ENCODE peak calls at places on chromosome 16, in five cellular contexts. M, G, A, B and R are unnamed samples.

GRCh38 chr16:70437017-70437581 is 1.8 kb downstream of the ST3GAL2 start:
- DNase-seq in M (no peak), G (peak), A (peak), B (peak), R (peak)

GRCh38 chr16:583815-584591 is 5.9 kb upstream of the RAB40C start:
- DNase-seq in M (no peak), G (no peak), A (peak), B (no peak), R (peak)

GRCh38 chr16:84198401-84198800 is 7.4 kb downstream of the ADAD2 start:
- DNase-seq in M (no peak), G (no peak), A (no peak), B (no peak), R (no peak)

GRCh38 chr16:49523435-49524159 is 150.0 kb downstream of the C16orf78 start:
- DNase-seq in M (no peak), G (no peak), A (no peak), B (no peak), R (no peak)

GRCh38 chr16:56864910-56865309 is at the start of gene SLC12A3:
- DNase-seq in M (no peak), G (no peak), A (no peak), B (no peak), R (no peak)

GRCh38 chr16:50771366-50771765 is 29.5 kb downstream of the CYLD start:
- DNase-seq in M (no peak), G (no peak), A (no peak), B (no peak), R (no peak)

GRCh38 chr16:24670623-24671454 is 58.6 kb upstream of the TNRC6A start:
- DNase-seq in M (no peak), G (no peak), A (peak), B (no peak), R (peak)

GRCh38 chr16:28090646-28091377 is 27.3 kb upstream of the GSG1L start:
- DNase-seq in M (no peak), G (no peak), A (peak), B (peak), R (peak)

GRCh38 chr16:82657239-82657638 is 30.5 kb downstream of the CDH13 start:
- DNase-seq in M (no peak), G (no peak), A (no peak), B (no peak), R (no peak)

GRCh38 chr16:3088925-3089716 is 10.0 kb downstream of the ZSCAN10 start:
- DNase-seq in M (no peak), G (no peak), A (no peak), B (no peak), R (no peak)

GRCh38 chr16:22206847-22207714 is 1.0 kb downstream of the EEF2K start:
- DNase-seq in M (peak), G (no peak), A (peak), B (peak), R (peak)

DNA sequence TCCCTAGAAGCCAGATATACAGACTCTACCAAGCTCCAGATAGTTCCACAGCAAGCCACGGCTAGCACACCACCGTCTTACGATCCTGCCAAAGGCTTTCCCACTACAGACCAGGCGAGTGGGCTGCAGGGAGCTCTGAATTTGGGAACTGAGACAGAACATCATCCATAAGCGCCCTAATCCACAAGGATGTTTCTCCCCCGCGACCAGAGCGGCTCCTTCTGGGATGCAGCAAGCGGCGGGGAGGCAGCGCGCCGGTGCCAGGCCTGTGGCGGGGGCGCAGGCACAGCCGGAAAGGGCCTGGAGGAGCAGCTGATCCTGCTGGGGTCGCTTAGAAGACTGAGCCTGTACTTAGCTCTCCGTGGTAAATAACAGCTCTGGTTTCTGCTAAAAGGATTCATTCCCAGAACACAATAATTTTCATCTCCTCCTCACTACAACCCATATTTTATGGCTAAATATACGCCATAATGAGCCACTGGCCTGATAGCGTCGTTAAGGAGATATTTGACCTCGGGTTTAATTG is 16.2 kb upstream of the FOXF1 start:
- DNase-seq in M (no peak), G (no peak), A (no peak), B (no peak), R (peak)
- TF ChIP-seq CREB1 in M (no peak), G (no peak), A (no peak), B (no peak), R (no peak)

GRCh38 chr16:81608515-81609209 is 164.1 kb downstream of the CMIP start:
- DNase-seq in M (no peak), G (no peak), A (no peak), B (no peak), R (no peak)
- TF ChIP-seq CREB1 in M (peak), G (no peak), A (no peak), B (no peak), R (no peak)

GRCh38 chr16:29290631-29291247 is 115.8 kb downstream of the NPIPB11 start:
- DNase-seq in M (peak), G (peak), A (peak), B (peak), R (peak)
- TF ChIP-seq CREB1 in M (no peak), G (no peak), A (no peak), B (peak), R (no peak)

GRCh38 chr16:78281115-78281514 is 181.7 kb downstream of the WWOX start:
- DNase-seq in M (no peak), G (no peak), A (no peak), B (no peak), R (no peak)

GRCh38 chr16:78275420-78275819 is 176.0 kb downstream of the WWOX start:
- DNase-seq in M (no peak), G (no peak), A (peak), B (no peak), R (no peak)

GRCh38 chr16:78278047-78278446 is 178.6 kb downstream of the WWOX start:
- DNase-seq in M (no peak), G (no peak), A (no peak), B (no peak), R (no peak)

GRCh38 chr16:78274771-78275170 is 175.3 kb downstream of the WWOX start:
- DNase-seq in M (no peak), G (no peak), A (no peak), B (no peak), R (no peak)

DNA sequence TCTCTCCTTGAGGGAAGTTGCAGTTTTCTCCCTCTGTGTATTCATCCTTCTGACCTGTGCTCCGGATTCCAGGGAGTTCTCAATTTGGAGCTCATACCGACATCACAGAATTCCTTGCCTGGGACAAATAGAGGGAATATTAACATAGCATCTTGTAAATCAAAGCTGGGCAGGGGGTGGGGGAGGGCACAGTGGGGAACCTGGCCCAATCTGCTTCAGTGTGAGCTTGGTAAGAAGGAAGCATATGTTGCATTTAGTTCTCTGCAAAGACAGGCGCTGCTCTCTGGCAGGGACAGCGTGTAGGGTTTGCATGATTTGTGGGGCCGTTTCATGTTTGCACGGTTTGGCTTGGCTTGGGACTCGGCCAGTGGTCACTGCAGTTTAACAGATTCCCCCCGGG is 177.9 kb downstream of the WWOX start:
- DNase-seq in M (no peak), G (no peak), A (peak), B (no peak), R (peak)
- TF ChIP-seq CREB1 in M (no peak), G (no peak), A (no peak), B (no peak), R (no peak)

GRCh38 chr16:4372578-4373355 is 1.1 kb downstream of the VASN start:
- DNase-seq in M (no peak), G (peak), A (no peak), B (peak), R (no peak)
- TF ChIP-seq CREB1 in M (no peak), G (no peak), A (no peak), B (no peak), R (no peak)

GRCh38 chr16:80298676-80299075 is 242.1 kb upstream of the DYNLRB2 start:
- DNase-seq in M (no peak), G (no peak), A (no peak), B (no peak), R (no peak)

GRCh38 chr16:80296034-80296433 is 244.8 kb upstream of the DYNLRB2 start:
- DNase-seq in M (no peak), G (no peak), A (no peak), B (no peak), R (no peak)

GRCh38 chr16:80300876-80301275 is 239.9 kb upstream of the DYNLRB2 start:
- DNase-seq in M (no peak), G (peak), A (no peak), B (no peak), R (no peak)

GRCh38 chr16:80300456-80300855 is 240.3 kb upstream of the DYNLRB2 start:
- DNase-seq in M (no peak), G (no peak), A (no peak), B (no peak), R (no peak)

GRCh38 chr16:80299416-80299815 is 241.4 kb upstream of the DYNLRB2 start:
- DNase-seq in M (no peak), G (peak), A (no peak), B (no peak), R (no peak)
- TF ChIP-seq CREB1 in M (no peak), G (no peak), A (no peak), B (no peak), R (no peak)

GRCh38 chr16:85881436-85881835 is 17.5 kb upstream of the IRF8 start:
- DNase-seq in M (no peak), G (no peak), A (no peak), B (no peak), R (no peak)

GRCh38 chr16:85878407-85878806 is 20.6 kb upstream of the IRF8 start:
- DNase-seq in M (no peak), G (no peak), A (no peak), B (no peak), R (no peak)

GRCh38 chr16:85882181-85882810 is 16.7 kb upstream of the IRF8 start:
- DNase-seq in M (no peak), G (no peak), A (no peak), B (no peak), R (no peak)

GRCh38 chr16:85878875-85879274 is 20.1 kb upstream of the IRF8 start:
- DNase-seq in M (no peak), G (no peak), A (peak), B (no peak), R (no peak)

DNA sequence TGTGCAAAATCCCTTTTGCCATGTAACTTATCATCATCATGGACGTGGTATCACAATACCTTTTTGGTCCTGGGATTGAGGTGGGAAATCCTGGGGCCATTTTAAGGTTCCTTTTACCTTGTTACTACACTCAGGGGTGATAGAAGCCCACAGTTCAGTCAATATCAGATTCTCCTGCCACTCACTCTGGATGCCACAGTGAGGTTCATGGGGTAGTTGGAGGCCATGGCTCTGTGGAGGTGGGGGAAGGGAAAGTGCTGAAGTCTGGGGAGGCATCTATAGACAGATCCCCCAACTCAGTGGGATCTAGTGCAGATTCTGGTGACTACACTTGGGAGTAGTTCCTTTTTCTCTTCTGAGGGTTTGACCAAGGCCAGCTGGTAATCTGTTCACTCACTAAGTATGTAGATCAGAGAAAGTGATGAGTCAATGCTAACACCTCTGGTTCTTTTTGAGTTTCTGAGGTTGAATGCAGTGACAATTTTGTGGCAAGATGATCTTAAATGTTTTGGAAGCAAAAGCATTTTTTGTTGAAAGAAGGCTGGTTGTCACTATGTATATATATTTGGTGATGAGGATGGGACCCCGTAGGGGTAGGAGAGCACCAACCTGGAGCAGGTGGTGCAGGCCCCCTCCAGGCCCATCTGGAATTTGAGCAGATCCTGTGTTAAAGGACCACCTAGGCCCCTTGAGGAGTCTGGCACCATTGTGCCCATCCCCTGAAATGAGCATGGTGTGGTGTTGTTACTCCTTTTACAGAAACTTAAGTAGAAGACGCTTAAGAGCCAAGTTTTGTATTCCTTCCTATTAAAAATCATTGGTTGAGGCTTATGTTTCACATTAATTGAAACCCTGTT is 18.8 kb upstream of the IRF8 start:
- DNase-seq in M (no peak), G (no peak), A (no peak), B (no peak), R (no peak)
- TF ChIP-seq CREB1 in M (no peak), G (no peak), A (no peak), B (no peak), R (no peak)